ENCODE peak calls at places on chromosomes 6 and 20, in seven cellular contexts. S is effector memory CD4-positive, alpha-beta T cell; M is tibial nerve; F is astrocyte; V is colonic mucosa; C is transverse colon; Z is PC-3. H is an unnamed sample. For H3K4me1 and H3K9me3, the result is how much of the 10 kb centered on the place peaks cover.

GRCh38 chr20:1467355-1468116 is 887 bp upstream of the NSFL1C start:
- DNase-seq in S (no peak), M (peak), F (no peak), V (peak), C (peak), Z (no peak), H (peak)

GRCh38 chr6:34722451-34722850 is 25.9 kb upstream of the ILRUN start:
- DNase-seq in S (no peak), M (no peak), F (no peak), V (no peak), C (no peak), Z (no peak), H (no peak)

GRCh38 chr20:55685848-55686247 is 319.5 kb downstream of the CBLN4 start:
- DNase-seq in S (no peak), M (no peak), F (no peak), V (no peak), C (no peak), Z (no peak), H (no peak)

GRCh38 chr6:87237804-87238203 is 82.4 kb downstream of the ZNF292 start:
- DNase-seq in S (no peak), M (no peak), F (peak), V (no peak), C (no peak), Z (peak), H (no peak)

GRCh38 chr6:24827162-24827561 is 28.4 kb upstream of the ARMH2 start:
- DNase-seq in S (no peak), M (no peak), F (no peak), V (no peak), C (no peak), Z (no peak), H (no peak)

GRCh38 chr6:113381957-113382356 is 475.2 kb upstream of the MARCKS start:
- DNase-seq in S (no peak), M (peak), F (peak), V (no peak), C (peak), Z (peak), H (no peak)

GRCh38 chr6:75386050-75386770 is 101.6 kb upstream of the TMEM30A start:
- DNase-seq in S (no peak), M (no peak), F (peak), V (no peak), C (no peak), Z (no peak), H (no peak)

GRCh38 chr6:152874846-152875568 is 107.8 kb downstream of the FBXO5 start:
- DNase-seq in S (no peak), M (no peak), F (no peak), V (no peak), C (no peak), Z (no peak), H (no peak)

GRCh38 chr6:81747327-81747726 is 5.2 kb downstream of the TENT5A start:
- DNase-seq in S (no peak), M (no peak), F (no peak), V (no peak), C (no peak), Z (no peak), H (no peak)

GRCh38 chr6:40906759-40907158 is 132.3 kb downstream of the UNC5CL start:
- DNase-seq in S (no peak), M (no peak), F (peak), V (no peak), C (no peak), Z (peak), H (no peak)

GRCh38 chr20:7220755-7221154 is 453.3 kb downstream of the BMP2 start:
- DNase-seq in S (no peak), M (no peak), F (no peak), V (no peak), C (no peak), Z (no peak), H (no peak)

GRCh38 chr6:155273438-155273837 is 9.6 kb downstream of the CLDN20 start:
- DNase-seq in S (no peak), M (no peak), F (peak), V (no peak), C (no peak), Z (no peak), H (no peak)

GRCh38 chr6:17429381-17430061 is 36.1 kb downstream of the CAP2 start:
- DNase-seq in S (no peak), M (no peak), F (peak), V (no peak), C (no peak), Z (no peak), H (no peak)

GRCh38 chr6:52595000-52595795 is 18.3 kb upstream of the TRAM2 start:
- DNase-seq in S (no peak), M (peak), F (peak), V (peak), C (peak), Z (peak), H (no peak)

GRCh38 chr6:127289934-127290333 is 23.3 kb downstream of the RNF146 start:
- DNase-seq in S (no peak), M (no peak), F (no peak), V (no peak), C (no peak), Z (no peak), H (no peak)

GRCh38 chr20:19260412-19261090 is 48.1 kb downstream of the SLC24A3 start:
- DNase-seq in S (no peak), M (no peak), F (no peak), V (no peak), C (no peak), Z (no peak), H (no peak)

GRCh38 chr6:46734867-46735719 is at the start of gene PLA2G7:
- DNase-seq in S (no peak), M (no peak), F (peak), V (no peak), C (peak), Z (peak), H (no peak)

GRCh38 chr6:2103644-2104523 is 141.5 kb downstream of the GMDS start:
- DNase-seq in S (no peak), M (no peak), F (peak), V (no peak), C (no peak), Z (peak), H (peak)

GRCh38 chr20:20009784-20010253 is 7.3 kb upstream of the NAA20 start:
- DNase-seq in S (no peak), M (no peak), F (no peak), V (no peak), C (no peak), Z (no peak), H (no peak)

GRCh38 chr20:25017257-25017803 is 24.8 kb upstream of the APMAP start:
- DNase-seq in S (no peak), M (no peak), F (no peak), V (peak), C (peak), Z (peak), H (no peak)

GRCh38 chr6:135532559-135532958 is 35.0 kb upstream of the AHI1 start:
- DNase-seq in S (no peak), M (no peak), F (no peak), V (no peak), C (no peak), Z (no peak), H (no peak)

GRCh38 chr6:28225056-28225834 is at the start of gene ZSCAN9:
- DNase-seq in S (no peak), M (peak), F (peak), V (peak), C (peak), Z (peak), H (peak)

GRCh38 chr6:116396451-116396850 is 25.7 kb downstream of the DSE start:
- DNase-seq in S (no peak), M (no peak), F (peak), V (no peak), C (no peak), Z (no peak), H (no peak)
- H3K4me1 ChIP-seq in S (under half), M (under half), F (under half), V (under half), C (under half), Z (under half), H (under half)

GRCh38 chr6:32410906-32411305 is 3.9 kb upstream of the BTNL2 start:
- DNase-seq in S (no peak), M (no peak), F (no peak), V (no peak), C (no peak), Z (no peak), H (no peak)

GRCh38 chr6:32413427-32414047 is 6.6 kb upstream of the BTNL2 start:
- DNase-seq in S (peak), M (peak), F (peak), V (peak), C (peak), Z (peak), H (no peak)

GRCh38 chr6:32411943-32412342 is 5.0 kb upstream of the BTNL2 start:
- DNase-seq in S (no peak), M (no peak), F (no peak), V (peak), C (no peak), Z (no peak), H (no peak)

GRCh38 chr6:32415521-32416019 is 8.6 kb upstream of the BTNL2 start:
- DNase-seq in S (peak), M (peak), F (peak), V (peak), C (peak), Z (peak), H (peak)

DNA sequence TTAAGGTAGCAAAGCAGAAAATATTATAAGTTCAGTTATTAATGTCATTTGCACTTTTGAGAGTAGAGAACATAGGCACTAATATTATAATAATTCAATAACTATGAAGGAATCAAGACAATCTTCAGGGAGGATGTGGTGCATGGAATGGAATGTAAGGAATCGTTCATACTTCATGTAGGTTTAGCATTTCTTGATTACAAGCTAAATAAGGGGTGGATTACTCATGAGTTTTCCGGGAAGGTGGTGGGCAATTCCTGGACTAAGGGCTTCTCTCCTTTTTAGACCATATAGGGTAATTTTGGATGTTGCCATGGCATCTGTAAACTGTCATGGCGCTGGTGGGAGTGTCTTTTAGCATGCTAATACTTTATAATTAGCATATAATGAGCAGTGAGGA is 9.1 kb upstream of the BTNL2 start:
- DNase-seq in S (no peak), M (no peak), F (peak), V (no peak), C (no peak), Z (no peak), H (no peak)
- H3K9me3 ChIP-seq in S (under half), M (under half), F (under half), V (under half), C (under half), Z (under half), H (under half)

DNA sequence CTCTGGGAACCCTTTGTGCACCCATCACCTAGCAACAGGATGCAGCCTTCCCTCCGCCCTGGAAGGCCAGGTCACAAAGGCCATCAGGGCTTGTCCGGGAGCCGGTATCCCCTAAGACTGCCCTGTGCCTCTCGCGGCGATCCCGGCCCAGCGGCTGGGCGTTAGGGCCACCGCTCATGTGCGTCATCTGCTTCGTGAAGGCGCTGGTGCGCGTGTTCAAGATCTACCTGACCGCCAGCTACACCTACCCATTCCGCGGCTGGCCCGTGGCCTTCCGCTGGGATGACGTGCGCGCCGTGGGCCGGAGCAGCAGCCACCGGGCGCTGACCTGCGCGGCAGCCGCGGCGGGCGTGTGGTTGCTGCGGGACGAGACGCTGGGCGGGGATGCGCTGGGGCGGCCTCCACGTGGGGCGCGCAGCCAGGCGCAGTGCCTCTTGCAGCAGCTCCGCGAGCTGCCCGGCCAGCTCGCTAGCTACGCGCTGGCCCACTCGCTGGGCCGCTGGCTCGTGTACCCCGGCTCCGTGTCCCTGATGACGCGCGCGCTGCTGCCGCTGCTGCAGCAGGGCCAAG is at the start of gene ABHD16B:
- DNase-seq in S (no peak), M (no peak), F (no peak), V (no peak), C (no peak), Z (no peak), H (no peak)
- H3K4me1 ChIP-seq in S (under half), M (under half), F (under half), V (under half), C (under half), Z (under half), H (under half)

DNA sequence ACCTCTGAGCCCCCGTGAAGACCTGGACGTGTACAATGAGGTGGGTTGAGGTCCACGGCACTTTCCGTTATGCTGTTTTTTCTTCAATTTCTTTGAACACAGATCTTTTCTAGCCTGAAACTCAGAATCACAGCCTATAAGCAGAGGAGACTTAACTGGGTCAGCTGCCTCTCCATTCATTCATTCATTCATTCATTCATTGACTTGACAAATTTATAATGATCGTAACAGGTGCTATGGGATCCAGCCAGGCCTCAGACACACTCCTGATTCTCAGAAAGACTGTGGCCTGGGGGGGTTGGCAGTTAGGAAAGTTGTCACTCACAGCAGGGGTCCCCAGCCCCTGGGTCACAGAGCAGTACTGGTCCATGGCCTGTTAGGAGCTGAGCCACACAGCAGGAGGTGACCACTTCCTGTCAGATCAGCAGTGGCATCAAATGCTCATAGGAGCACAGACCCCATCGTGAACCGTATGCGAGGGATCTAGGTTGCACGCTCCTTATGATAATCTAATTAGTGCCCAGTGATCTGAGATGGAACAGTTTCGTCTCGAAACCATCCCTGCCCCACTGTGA is 38.6 kb upstream of the IRF4 start:
- DNase-seq in S (no peak), M (no peak), F (no peak), V (no peak), C (no peak), Z (no peak), H (no peak)
- H3K9me3 ChIP-seq in S (under half), M (under half), F (under half), V (under half), C (under half), Z (under half), H (under half)

H was measured in ascending aorta.